ENCODE peak calls at places on chromosomes 6 and 20, in seven cellular contexts. I, Y, B, R, P, W and M are unnamed samples.

GRCh38 chr6:20931093-20931492 is 396.8 kb downstream of the CDKAL1 start:
- DNase-seq in Y (no peak), W (no peak), P (no peak), R (no peak), B (no peak), I (no peak), M (no peak)

GRCh38 chr6:138517635-138518034 is 18.3 kb upstream of the NHSL1 start:
- DNase-seq in P (no peak), R (peak; percentile 47), I (peak; percentile 76), Y (no peak), W (peak; percentile 74), B (peak; percentile 31), M (peak; percentile 40)

GRCh38 chr20:958936-959815 is 42.9 kb downstream of the RSPO4 start:
- DNase-seq in R (no peak), P (no peak), Y (no peak), B (no peak), I (no peak), W (no peak), M (no peak)

GRCh38 chr6:45677381-45677992 is 299.8 kb upstream of the SUPT3H start:
- DNase-seq in R (peak; percentile 54), P (no peak), B (no peak), W (peak; percentile 83), I (peak; percentile 89), Y (peak; percentile 21), M (peak; percentile 44)

GRCh38 chr20:13395232-13395631 is 174.2 kb downstream of the ISM1 start:
- DNase-seq in W (no peak), Y (no peak), P (no peak), I (no peak), R (no peak), B (no peak), M (no peak)

GRCh38 chr6:158808918-158809678 is 10.1 kb downstream of the EZR start:
- DNase-seq in P (no peak), B (no peak), I (peak; percentile 97), W (peak; percentile 91), Y (no peak), R (no peak), M (no peak)

GRCh38 chr20:25247666-25248500 is at the start of gene PYGB:
- DNase-seq in W (peak; percentile 93), R (peak; percentile 76), Y (peak; percentile 79), B (peak; percentile 79), I (peak; percentile 81), P (peak; percentile 59), M (peak; percentile 65)

GRCh38 chr20:37365760-37366638 is 20.1 kb downstream of the SRC start:
- DNase-seq in P (no peak), Y (no peak), R (no peak), W (peak; percentile 89), B (no peak), I (peak; percentile 49), M (no peak)

GRCh38 chr20:35303735-35304431 is 11.7 kb upstream of the FAM83C start:
- DNase-seq in W (peak; percentile 93), B (peak; percentile 83), P (peak; percentile 72), R (peak; percentile 91), I (peak; percentile 89), Y (peak; percentile 55), M (peak; percentile 95)

GRCh38 chr6:150652848-150653613 is 53.3 kb downstream of the PLEKHG1 start:
- DNase-seq in W (no peak), Y (no peak), P (no peak), R (peak; percentile 6), I (no peak), B (no peak), M (peak; percentile 16)

GRCh38 chr6:4055420-4056041 is 23.4 kb downstream of the FAM217A start:
- DNase-seq in R (peak; percentile 89), B (no peak), I (peak; percentile 7), Y (no peak), W (no peak), P (no peak), M (peak; percentile 11)

GRCh38 chr6:47852727-47853126 is 70.9 kb downstream of the OPN5 start:
- DNase-seq in I (no peak), W (no peak), B (no peak), R (no peak), Y (no peak), P (no peak), M (no peak)

GRCh38 chr6:50025258-50025657 is 3.5 kb upstream of the DEFB110 start:
- DNase-seq in Y (no peak), R (no peak), I (no peak), B (no peak), P (no peak), W (no peak), M (no peak)

GRCh38 chr20:51456511-51457280 is 85.8 kb downstream of the NFATC2 start:
- DNase-seq in P (no peak), Y (peak; percentile 95), I (no peak), R (peak; percentile 96), B (no peak), W (no peak), M (peak; percentile 99)

GRCh38 chr20:63624486-63624885 is 2.4 kb downstream of the GMEB2 start:
- DNase-seq in W (no peak), P (no peak), I (no peak), R (peak; percentile 46), B (no peak), Y (no peak), M (no peak)

GRCh38 chr6:70363741-70364493 is 49.4 kb upstream of the FAM135A start:
- DNase-seq in P (no peak), B (no peak), R (no peak), Y (no peak), I (no peak), W (no peak), M (no peak)

GRCh38 chr6:16805190-16805860 is 44.1 kb upstream of the ATXN1 start:
- DNase-seq in W (no peak), I (no peak), B (no peak), R (peak; percentile 23), Y (no peak), P (no peak), M (peak; percentile 2)

GRCh38 chr20:4150095-4150492 is 134.7 kb upstream of the RNF24 start:
- DNase-seq in R (peak; percentile 54), W (no peak), P (no peak), Y (no peak), B (no peak), I (no peak), M (no peak)

GRCh38 chr6:107803957-107804356 is 20.2 kb downstream of the SCML4 start:
- DNase-seq in R (no peak), W (no peak), Y (no peak), I (no peak), B (no peak), P (no peak), M (no peak)

GRCh38 chr6:107801195-107801594 is 22.9 kb downstream of the SCML4 start:
- DNase-seq in P (no peak), B (no peak), I (no peak), R (no peak), Y (no peak), W (no peak), M (no peak)

GRCh38 chr6:107805504-107805903 is 18.6 kb downstream of the SCML4 start:
- DNase-seq in Y (no peak), P (no peak), R (no peak), B (no peak), W (no peak), I (no peak), M (no peak)

GRCh38 chr6:107794771-107795170 is 29.3 kb downstream of the SCML4 start:
- DNase-seq in W (no peak), Y (no peak), P (no peak), B (no peak), R (no peak), I (no peak), M (no peak)

GRCh38 chr6:107800564-107801164 is 23.4 kb downstream of the SCML4 start:
- DNase-seq in B (no peak), Y (no peak), W (peak; percentile 15), R (no peak), I (no peak), P (no peak), M (no peak)
- TF ChIP-seq CTCF in B (no peak), Y (no peak), W (peak; percentile 44), R (peak; percentile 38), I (peak; percentile 60), P (peak; percentile 42), M (peak; percentile 24)

DNA sequence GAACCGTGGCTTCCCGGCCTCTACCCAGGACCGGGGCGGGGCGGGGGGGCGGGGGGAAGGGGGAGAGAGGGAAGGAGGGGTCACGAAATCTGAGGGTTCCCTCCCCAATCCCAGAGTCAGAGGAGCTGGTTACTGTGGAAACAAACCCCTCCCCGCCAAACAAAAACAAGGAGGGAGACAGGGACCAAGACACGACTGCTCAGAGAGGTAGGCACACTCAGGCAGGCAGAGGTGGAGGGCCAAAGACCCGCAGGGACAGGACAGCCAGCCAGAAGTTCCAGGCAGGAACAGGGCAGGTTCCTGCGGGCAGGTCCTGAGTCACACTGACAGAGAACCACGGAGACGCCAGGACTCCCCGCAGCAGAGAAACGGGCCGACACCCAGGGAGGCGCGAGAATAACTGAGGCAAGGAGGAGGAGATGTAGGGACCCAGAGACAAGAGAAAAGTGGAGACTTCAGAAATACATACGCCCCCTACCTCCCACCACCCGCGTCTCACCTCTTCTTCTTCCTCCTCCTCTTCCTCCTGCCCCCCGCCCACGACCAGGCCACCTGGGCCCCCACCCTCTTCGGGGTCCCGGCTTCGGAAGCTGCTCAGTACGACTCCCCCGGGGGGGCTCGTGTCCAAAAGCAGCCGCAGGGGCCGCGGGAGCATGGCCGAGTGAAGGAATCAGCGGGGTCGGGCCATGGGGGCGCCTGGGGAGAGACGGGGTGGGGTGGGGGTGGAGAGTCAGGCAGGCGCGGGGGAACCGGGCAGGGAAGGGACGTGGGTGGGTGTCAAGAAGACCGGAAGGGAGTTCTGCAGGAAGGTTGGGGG is 578 bp downstream of the RGL2 start:
- DNase-seq in W (peak; percentile 78), I (peak; percentile 64), P (no peak), R (peak; percentile 80), Y (peak; percentile 62), B (peak; percentile 45), M (peak; percentile 87)
- TF ChIP-seq CTCF in W (no peak), I (peak; percentile 67), P (peak; percentile 26), R (no peak), Y (peak; percentile 16), B (peak; percentile 16), M (no peak)

GRCh38 chr6:39130691-39131090 is 15.7 kb upstream of the SAYSD1 start:
- DNase-seq in W (no peak), Y (no peak), B (no peak), I (no peak), R (peak; percentile 29), P (no peak), M (no peak)

GRCh38 chr6:39128106-39128505 is 13.1 kb upstream of the SAYSD1 start:
- DNase-seq in B (no peak), W (no peak), R (peak; percentile 51), I (no peak), Y (no peak), P (no peak), M (no peak)

GRCh38 chr6:39124114-39124513 is 9.1 kb upstream of the SAYSD1 start:
- DNase-seq in W (no peak), R (no peak), I (no peak), B (no peak), P (no peak), Y (no peak), M (no peak)

DNA sequence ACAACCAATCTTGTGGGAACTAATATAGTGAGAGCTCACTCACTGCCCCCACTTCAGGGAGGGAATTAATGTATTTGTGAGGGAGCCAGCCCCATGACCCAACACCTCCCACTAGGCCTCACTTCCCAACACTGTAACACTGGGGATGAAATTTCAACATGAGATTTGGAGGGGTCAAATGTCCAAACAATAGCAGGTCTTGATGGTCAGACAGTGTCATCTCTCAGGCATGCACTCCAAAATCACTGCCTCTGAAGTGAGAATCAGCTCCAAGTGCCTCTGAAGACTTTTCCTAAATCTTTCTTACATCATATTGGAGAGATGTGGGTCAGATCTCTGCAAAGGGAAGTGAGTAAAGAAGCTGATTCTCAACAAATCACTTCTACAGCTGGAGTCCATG is 13.8 kb upstream of the SAYSD1 start:
- DNase-seq in P (no peak), R (peak; percentile 19), Y (no peak), B (no peak), I (no peak), W (no peak), M (no peak)
- TF ChIP-seq CTCF in P (no peak), R (no peak), Y (no peak), B (no peak), I (no peak), W (no peak), M (no peak)

GRCh38 chr6:152993431-152993830 is 9.1 kb downstream of the MTRF1L start:
- DNase-seq in I (no peak), P (no peak), B (no peak), Y (no peak), R (no peak), W (no peak), M (no peak)
- TF ChIP-seq CTCF in I (peak; percentile 44), P (no peak), B (no peak), Y (no peak), R (peak; percentile 30), W (peak; percentile 4), M (no peak)